ENCODE peak calls at places on chromosomes 2 and 18, in ten cellular contexts. M, V, F, L, N, B, S, W, U and I are unnamed samples.
A peak's percentile ranks its signal among the peaks of the same experiment; 100 is the strongest.

GRCh38 chr2:182836451-182836850 is 30.0 kb downstream of the FRZB start:
- DNase-seq in M (no peak), V (no peak), F (no peak), L (no peak), N (no peak), B (no peak), S (no peak), W (no peak), U (no peak), I (no peak)

GRCh38 chr2:172380436-172381274 is 46.7 kb upstream of the ITGA6 start:
- DNase-seq in M (no peak), V (no peak), F (no peak), L (no peak), N (peak; percentile 3), B (no peak), S (no peak), W (no peak), U (no peak), I (no peak)

GRCh38 chr2:3127710-3128109 is 249.9 kb downstream of the EIPR1 start:
- DNase-seq in M (no peak), V (no peak), F (no peak), L (no peak), N (no peak), B (peak; percentile 48), S (no peak), W (no peak), U (peak; percentile 54), I (no peak)

GRCh38 chr18:10604178-10604577 is 78.4 kb downstream of the NAPG start:
- DNase-seq in M (no peak), V (no peak), F (no peak), L (no peak), N (no peak), B (peak; percentile 19), S (no peak), W (no peak), U (no peak), I (no peak)

GRCh38 chr2:237752761-237753165 is 45.8 kb upstream of the RBM44 start:
- DNase-seq in M (no peak), V (no peak), F (no peak), L (no peak), N (no peak), B (no peak), S (no peak), W (no peak), U (peak; percentile 70), I (no peak)

GRCh38 chr2:125745514-125745913 is 910.4 kb upstream of the GYPC start:
- DNase-seq in M (no peak), V (no peak), F (peak; percentile 26), L (no peak), N (peak; percentile 0), B (peak; percentile 1), S (no peak), W (no peak), U (no peak), I (no peak)

GRCh38 chr2:219629976-219630695 is 2.7 kb downstream of the SLC4A3 start:
- DNase-seq in M (no peak), V (peak; percentile 30), F (peak; percentile 77), L (no peak), N (peak; percentile 24), B (no peak), S (no peak), W (peak; percentile 29), U (no peak), I (no peak)

GRCh38 chr2:239186958-239187357 is 213.9 kb downstream of the HDAC4 start:
- DNase-seq in M (no peak), V (no peak), F (no peak), L (no peak), N (no peak), B (no peak), S (no peak), W (no peak), U (peak; percentile 61), I (peak; percentile 17)

GRCh38 chr2:148546270-148546669 is 98.3 kb upstream of the EPC2 start:
- DNase-seq in M (no peak), V (no peak), F (no peak), L (no peak), N (no peak), B (no peak), S (no peak), W (no peak), U (no peak), I (no peak)

GRCh38 chr2:28664120-28664842 is 87.3 kb upstream of the PPP1CB start:
- DNase-seq in M (no peak), V (peak; percentile 78), F (no peak), L (peak; percentile 69), N (no peak), B (no peak), S (no peak), W (no peak), U (no peak), I (no peak)

GRCh38 chr2:229164545-229165249 is 106.4 kb downstream of the PID1 start:
- DNase-seq in M (no peak), V (peak; percentile 50), F (no peak), L (no peak), N (peak; percentile 32), B (no peak), S (no peak), W (no peak), U (no peak), I (no peak)

GRCh38 chr2:218799990-218800389 is 18.0 kb downstream of the CYP27A1 start:
- DNase-seq in M (no peak), V (no peak), F (no peak), L (no peak), N (no peak), B (no peak), S (no peak), W (no peak), U (no peak), I (no peak)

GRCh38 chr2:84314901-84315330 is 144.2 kb downstream of the SUCLG1 start:
- DNase-seq in M (no peak), V (peak; percentile 82), F (peak; percentile 71), L (peak; percentile 18), N (peak; percentile 71), B (peak; percentile 79), S (peak; percentile 45), W (peak; percentile 76), U (peak; percentile 92), I (peak; percentile 91)

GRCh38 chr18:9705183-9705864 is 2.8 kb upstream of the RAB31 start:
- DNase-seq in M (no peak), V (peak; percentile 81), F (no peak), L (no peak), N (peak; percentile 61), B (no peak), S (no peak), W (no peak), U (peak; percentile 80), I (no peak)

GRCh38 chr2:119264781-119265692 is 41.4 kb downstream of the STEAP3 start:
- DNase-seq in M (no peak), V (peak; percentile 72), F (peak; percentile 23), L (no peak), N (peak; percentile 42), B (peak; percentile 61), S (no peak), W (no peak), U (peak; percentile 81), I (no peak)

GRCh38 chr2:25664531-25665307 is 8.7 kb downstream of the DTNB start:
- DNase-seq in M (no peak), V (peak; percentile 78), F (peak; percentile 59), L (peak; percentile 33), N (peak; percentile 39), B (peak; percentile 55), S (peak; percentile 44), W (no peak), U (no peak), I (peak; percentile 25)

GRCh38 chr2:26578581-26578980 is 62.6 kb downstream of the CIB4 start:
- DNase-seq in M (no peak), V (no peak), F (no peak), L (no peak), N (no peak), B (no peak), S (no peak), W (peak; percentile 12), U (peak; percentile 65), I (no peak)

GRCh38 chr18:34322365-34323289 is 97.9 kb upstream of the NOL4 start:
- DNase-seq in M (no peak), V (peak; percentile 73), F (no peak), L (no peak), N (no peak), B (peak; percentile 66), S (peak; percentile 8), W (no peak), U (no peak), I (peak; percentile 78)
- TF ChIP-seq CTCF in M (no peak), V (peak; percentile 48), F (peak; percentile 64), L (no peak), N (peak; percentile 51), B (peak; percentile 79), S (peak; percentile 71), W (no peak), U (no peak), I (peak; percentile 70)

DNA sequence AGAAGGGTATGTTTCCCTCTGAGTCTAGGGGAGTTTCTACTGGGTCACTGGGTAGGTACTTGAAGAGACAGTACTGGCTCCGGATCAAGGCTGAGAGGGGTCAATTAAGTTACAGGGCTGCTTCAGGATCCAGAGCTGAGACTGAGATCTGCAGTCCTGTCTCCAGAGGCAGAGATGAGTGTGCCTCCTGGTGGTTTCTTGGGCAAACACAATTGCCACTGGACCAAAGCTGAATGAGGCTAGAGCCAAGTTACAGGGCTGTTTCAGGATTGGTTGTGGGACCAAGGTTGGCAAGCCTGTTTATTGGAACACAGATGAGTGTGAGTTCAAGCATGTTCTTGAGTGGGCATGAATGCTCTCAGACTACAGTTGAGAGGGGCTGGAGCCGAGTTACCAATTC is 157.9 kb downstream of the ADCYAP1 start:
- DNase-seq in M (no peak), V (no peak), F (no peak), L (no peak), N (no peak), B (no peak), S (no peak), W (no peak), U (no peak), I (no peak)
- TF ChIP-seq CTCF in M (no peak), V (no peak), F (no peak), L (no peak), N (peak; percentile 17), B (no peak), S (peak; percentile 2), W (no peak), U (no peak), I (no peak)

GRCh38 chr2:149595069-149595963 is 7.7 kb upstream of the MMADHC start:
- DNase-seq in M (no peak), V (peak; percentile 60), F (no peak), L (no peak), N (peak; percentile 34), B (no peak), S (no peak), W (no peak), U (no peak), I (no peak)
- TF ChIP-seq CTCF in M (no peak), V (peak; percentile 13), F (no peak), L (no peak), N (peak; percentile 77), B (peak; percentile 34), S (peak; percentile 54), W (no peak), U (no peak), I (peak; percentile 36)

DNA sequence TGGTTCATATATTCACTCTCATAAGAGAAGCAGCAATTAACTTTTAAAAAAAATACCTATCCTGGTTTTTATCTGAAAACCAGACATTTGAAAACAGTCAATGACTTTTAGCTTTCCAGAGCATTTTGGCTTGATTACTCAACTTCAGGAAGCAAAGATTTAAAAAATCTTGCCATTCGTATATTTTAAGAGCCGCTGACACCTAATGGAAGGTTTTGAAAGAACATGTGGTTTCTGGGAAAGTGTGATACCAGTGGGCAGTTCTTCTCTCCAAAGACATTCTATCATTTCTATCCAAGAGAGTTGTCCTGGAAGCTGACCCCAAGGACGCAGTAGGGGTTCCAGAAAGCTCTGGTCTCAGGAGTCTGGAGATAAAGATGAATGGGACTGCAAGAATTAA is 234.7 kb downstream of the TTC32 start:
- DNase-seq in M (no peak), V (peak; percentile 71), F (no peak), L (no peak), N (peak; percentile 38), B (no peak), S (peak; percentile 7), W (no peak), U (no peak), I (no peak)
- TF ChIP-seq CTCF in M (no peak), V (peak; percentile 20), F (no peak), L (no peak), N (peak; percentile 67), B (peak; percentile 25), S (peak; percentile 56), W (no peak), U (no peak), I (no peak)